ENCODE peak calls at places on chromosomes 6 and 20, in seven cellular contexts. U, X, A, E, B, C and P are unnamed samples. For H3K4me1, the result is how much of the 10 kb centered on the place peaks cover.

GRCh38 chr6:139820191-139820590 is 445.7 kb upstream of the CITED2 start:
- DNase-seq in X (no peak), B (peak), A (no peak), C (no peak), U (no peak), E (no peak), P (no peak)

GRCh38 chr6:75171581-75172360 is 34.1 kb downstream of the COL12A1 start:
- DNase-seq in B (no peak), A (no peak), X (no peak), U (no peak), C (no peak), E (no peak), P (no peak)

GRCh38 chr6:38282911-38283310 is 356.8 kb downstream of the BTBD9 start:
- DNase-seq in E (no peak), B (no peak), U (no peak), A (no peak), C (no peak), X (no peak), P (no peak)

GRCh38 chr6:38974389-38975133 is 74.0 kb upstream of the GLP1R start:
- DNase-seq in B (peak), A (no peak), U (no peak), X (no peak), C (no peak), E (no peak), P (no peak)

GRCh38 chr20:35181731-35182130 is 9.9 kb downstream of the PROCR start:
- DNase-seq in A (no peak), B (no peak), U (no peak), C (no peak), E (no peak), X (no peak), P (no peak)

GRCh38 chr6:2129076-2129695 is 116.2 kb downstream of the GMDS start:
- DNase-seq in A (no peak), U (no peak), C (no peak), E (no peak), X (no peak), B (no peak), P (no peak)

GRCh38 chr6:83615025-83615999 is 93.6 kb downstream of the SNAP91 start:
- DNase-seq in C (peak), A (no peak), B (peak), X (peak), E (no peak), U (no peak), P (no peak)

GRCh38 chr20:36215778-36216177 is 20.5 kb upstream of the AAR2 start:
- DNase-seq in B (no peak), X (no peak), C (no peak), A (no peak), U (no peak), E (no peak), P (no peak)

GRCh38 chr20:37990571-37991151 is 42.6 kb downstream of the TTI1 start:
- DNase-seq in A (peak), B (peak), E (no peak), X (peak), C (peak), U (peak), P (peak)

GRCh38 chr6:29992792-29993191 is 50.5 kb downstream of the HLA-A start:
- DNase-seq in X (no peak), B (peak), A (no peak), E (no peak), U (no peak), C (no peak), P (no peak)

GRCh38 chr20:32201296-32201976 is 6.1 kb downstream of the PLAGL2 start:
- DNase-seq in X (no peak), U (no peak), B (no peak), A (no peak), C (no peak), E (no peak), P (peak)

GRCh38 chr6:84641076-84641475 is 123.3 kb downstream of the TBX18 start:
- DNase-seq in U (no peak), C (no peak), A (no peak), B (peak), E (no peak), X (no peak), P (no peak)

GRCh38 chr20:56429941-56430340 is 17.9 kb downstream of the CASS4 start:
- DNase-seq in U (peak), A (no peak), B (no peak), X (no peak), C (no peak), E (no peak), P (no peak)

GRCh38 chr20:44038681-44039123 is 124.0 kb downstream of the TOX2 start:
- DNase-seq in A (no peak), B (no peak), E (no peak), U (peak), C (no peak), X (no peak), P (no peak)

GRCh38 chr20:59284470-59284869 is 15.9 kb upstream of the EDN3 start:
- DNase-seq in C (no peak), X (no peak), B (no peak), E (no peak), A (no peak), U (no peak), P (no peak)

GRCh38 chr6:162343196-162343901 is 384.2 kb downstream of the PRKN start:
- DNase-seq in C (no peak), B (no peak), U (no peak), X (no peak), A (no peak), E (no peak), P (no peak)

GRCh38 chr6:14638932-14639875 is 521.6 kb downstream of the CD83 start:
- DNase-seq in E (no peak), B (peak), A (peak), X (peak), C (no peak), U (peak), P (no peak)

GRCh38 chr6:137878810-137879285 is 11.8 kb downstream of the TNFAIP3 start:
- DNase-seq in X (no peak), B (peak), C (no peak), E (no peak), U (no peak), A (peak), P (no peak)

GRCh38 chr6:170082531-170083187 is 208.2 kb downstream of the DLL1 start:
- DNase-seq in A (no peak), E (no peak), U (peak), X (peak), B (no peak), C (no peak), P (no peak)

GRCh38 chr6:55898342-55898741 is 23.0 kb upstream of the BMP5 start:
- DNase-seq in A (no peak), B (peak), U (no peak), X (no peak), E (no peak), C (no peak), P (no peak)

GRCh38 chr20:49965781-49966304 is 16.9 kb upstream of the SNAI1 start:
- DNase-seq in C (peak), X (peak), E (no peak), U (no peak), B (no peak), A (no peak), P (peak)

GRCh38 chr6:169912266-169913095 is 161.1 kb downstream of the ERMARD start:
- DNase-seq in C (no peak), X (no peak), A (no peak), B (no peak), E (no peak), U (no peak), P (no peak)

GRCh38 chr6:130009148-130009547 is 9.2 kb upstream of the L3MBTL3 start:
- DNase-seq in C (no peak), B (no peak), U (no peak), E (no peak), A (no peak), X (no peak), P (no peak)

GRCh38 chr20:38724603-38725457 is 544 bp downstream of the SLC32A1 start:
- DNase-seq in X (no peak), U (no peak), A (no peak), E (no peak), C (no peak), B (no peak), P (no peak)

GRCh38 chr6:46781478-46782378 is 11.5 kb upstream of the MEP1A start:
- DNase-seq in U (peak), C (peak), A (peak), B (peak), E (peak), X (peak), P (peak)

GRCh38 chr6:26502169-26502568 is 2.1 kb downstream of the BTN1A1 start:
- DNase-seq in X (no peak), U (no peak), E (no peak), C (peak), A (no peak), B (no peak), P (no peak)

GRCh38 chr6:137353346-137353745 is 134.2 kb upstream of the IFNGR1 start:
- DNase-seq in E (no peak), C (no peak), A (no peak), B (no peak), X (no peak), U (no peak), P (no peak)

GRCh38 chr6:31969712-31970603 is 2.0 kb downstream of the DXO start:
- DNase-seq in U (no peak), A (peak), C (no peak), E (no peak), X (no peak), B (peak), P (no peak)

GRCh38 chr6:117399126-117399525 is 26.6 kb downstream of the ROS1 start:
- DNase-seq in B (no peak), X (no peak), E (no peak), C (no peak), U (no peak), A (no peak), P (no peak)

GRCh38 chr6:7129360-7129759 is 21.6 kb downstream of the RREB1 start:
- DNase-seq in E (no peak), X (no peak), C (no peak), U (no peak), A (no peak), B (no peak), P (no peak)

GRCh38 chr6:110682460-110682853 is 132.8 kb downstream of the CDK19 start:
- DNase-seq in E (no peak), U (peak), C (peak), A (peak), X (peak), B (peak), P (peak)
- H3K27ac ChIP-seq in E (no peak), U (no peak), C (peak), A (peak), X (no peak), B (no peak), P (no peak)

GRCh38 chr6:33419580-33420492 is at the start of gene SYNGAP1:
- DNase-seq in C (no peak), E (peak), A (peak), B (peak), U (peak), X (no peak), P (no peak)

GRCh38 chr6:33417903-33418689 is at the start of gene CUTA:
- DNase-seq in C (peak), E (peak), U (peak), B (peak), X (peak), A (peak), P (peak)

GRCh38 chr6:33418690-33419291 is 884 bp upstream of the CUTA start:
- DNase-seq in X (no peak), A (no peak), U (peak), C (no peak), B (peak), E (no peak), P (no peak)

GRCh38 chr6:33421344-33421643 is 1.4 kb downstream of the SYNGAP1 start:
- DNase-seq in U (no peak), X (no peak), C (no peak), A (no peak), B (no peak), E (no peak), P (no peak)

GRCh38 chr6:33420493-33421343 is 853 bp downstream of the SYNGAP1 start:
- DNase-seq in C (no peak), B (no peak), A (no peak), X (no peak), E (no peak), U (no peak), P (no peak)
- H3K4me1 ChIP-seq in C (half or more), B (under half), A (under half), X (under half), E (under half), U (under half), P (under half)

GRCh38 chr6:98944598-98945011 is 3.1 kb downstream of the FBXL4 start:
- DNase-seq in E (no peak), B (peak), A (no peak), C (peak), X (no peak), U (no peak), P (no peak)

GRCh38 chr6:98946877-98947410 is 802 bp downstream of the FBXL4 start:
- DNase-seq in C (no peak), E (peak), U (peak), A (peak), B (no peak), X (peak), P (peak)

GRCh38 chr6:98944168-98944567 is 3.6 kb downstream of the FBXL4 start:
- DNase-seq in E (no peak), B (no peak), C (no peak), U (no peak), A (no peak), X (no peak), P (no peak)

GRCh38 chr6:98946266-98946817 is 1.4 kb downstream of the FBXL4 start:
- DNase-seq in X (no peak), C (no peak), E (no peak), B (peak), U (no peak), A (no peak), P (no peak)

DNA sequence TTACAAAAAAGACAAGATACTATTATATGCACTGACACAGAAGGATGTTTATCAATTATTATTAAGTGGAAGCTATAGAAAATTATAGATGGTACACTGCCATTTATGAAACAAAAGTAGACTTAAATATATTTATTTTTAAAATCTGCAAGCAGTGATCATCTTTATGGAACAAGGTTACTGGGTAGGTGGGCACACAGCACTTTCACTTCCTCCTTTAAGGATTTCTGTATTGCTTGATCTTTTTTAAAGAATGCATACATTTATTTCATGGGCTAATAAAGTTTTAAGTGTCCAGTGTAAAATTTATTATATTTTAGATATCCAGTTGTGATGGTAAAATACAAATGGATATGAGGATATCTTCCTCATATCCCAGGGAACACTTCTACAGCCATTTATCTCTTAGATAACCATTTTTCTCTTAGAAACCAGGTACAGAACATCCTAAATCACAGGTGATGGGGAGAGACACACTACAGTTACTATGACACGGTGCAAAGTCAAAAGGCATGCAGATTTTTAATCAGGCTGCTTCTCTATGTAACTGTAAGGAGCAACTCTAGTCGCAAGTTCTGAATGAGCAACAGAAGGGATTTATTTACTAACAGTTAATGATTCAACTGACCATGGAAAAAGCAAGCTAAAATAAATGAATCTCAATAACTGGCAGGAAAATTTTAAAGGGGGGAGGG is 2.3 kb downstream of the FBXL4 start:
- DNase-seq in A (no peak), U (no peak), B (no peak), C (no peak), E (no peak), X (no peak), P (no peak)
- H3K4me3 ChIP-seq in A (no peak), U (no peak), B (no peak), C (peak), E (no peak), X (no peak), P (peak)

DNA sequence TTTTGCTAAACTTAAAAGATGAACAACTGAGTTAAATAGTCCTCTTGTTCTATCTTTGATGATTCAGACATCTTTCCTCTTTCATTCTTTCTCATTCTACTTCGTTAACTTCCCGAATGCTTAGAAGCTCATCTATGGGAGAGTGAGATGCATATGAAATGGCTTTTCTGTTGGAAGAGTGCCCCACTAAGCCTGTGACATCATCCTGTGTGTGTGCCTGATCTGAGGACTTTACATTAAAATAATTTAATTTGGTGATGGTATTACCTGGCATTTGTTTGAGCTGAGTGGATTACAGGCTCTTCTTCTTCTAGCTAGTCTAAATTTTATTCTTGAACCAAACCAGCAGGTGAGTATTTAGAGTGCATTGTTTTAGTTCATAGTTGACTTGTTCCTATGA is 626.5 kb downstream of the QKI start:
- DNase-seq in E (no peak), U (no peak), X (no peak), C (no peak), A (no peak), B (no peak), P (no peak)
- H3K27ac ChIP-seq in E (no peak), U (no peak), X (no peak), C (no peak), A (no peak), B (no peak), P (no peak)

GRCh38 chr6:163347021-163347446 is 67.5 kb upstream of the QKI start:
- DNase-seq in C (no peak), A (no peak), B (no peak), E (no peak), U (no peak), X (no peak), P (no peak)
- H3K4me1 ChIP-seq in C (under half), A (under half), B (under half), E (under half), U (under half), X (under half), P (under half)

GRCh38 chr6:41027251-41027650 is 11.8 kb downstream of the UNC5CL start:
- DNase-seq in B (no peak), E (no peak), A (no peak), C (no peak), X (no peak), U (no peak), P (no peak)
- H3K4me3 ChIP-seq in B (peak), E (peak), A (peak), C (no peak), X (no peak), U (no peak), P (no peak)